ENCODE peak calls at places on chromosome 11, in five cellular contexts. B is GM12865, M is PC-9, A is fibroblast of the aortic adventitia, X is cardiac fibroblast. G is an unnamed sample.
A peak's percentile ranks its signal among the peaks of the same experiment; 100 is the strongest.

GRCh38 chr11:129787518-129787917 is 28.1 kb upstream of the TMEM45B start:
- DNase-seq in B (no peak), M (peak; percentile 82), A (no peak), X (no peak), G (peak; percentile 4)

GRCh38 chr11:19664896-19665548 is 47.6 kb upstream of the NAV2 start:
- DNase-seq in B (no peak), M (no peak), A (peak; percentile 76), X (peak; percentile 81), G (peak; percentile 48)

GRCh38 chr11:64854534-64855502 is 10.4 kb upstream of the CDC42BPG start:
- DNase-seq in B (no peak), M (peak; percentile 96), A (peak; percentile 92), X (peak; percentile 89), G (peak; percentile 90)

GRCh38 chr11:29343465-29344333 is 673.1 kb downstream of the KCNA4 start:
- DNase-seq in B (peak; percentile 69), M (no peak), A (peak; percentile 55), X (peak; percentile 64), G (peak; percentile 39)

GRCh38 chr11:45872513-45873356 is 12.7 kb upstream of the MAPK8IP1 start:
- DNase-seq in B (peak; percentile 47), M (peak; percentile 56), A (peak; percentile 65), X (peak; percentile 80), G (peak; percentile 89)

GRCh38 chr11:93464938-93465337 is 78.3 kb downstream of the SMCO4 start:
- DNase-seq in B (no peak), M (no peak), A (no peak), X (no peak), G (no peak)

GRCh38 chr11:103035656-103036434 is 56.1 kb downstream of the DCUN1D5 start:
- DNase-seq in B (peak; percentile 75), M (peak; percentile 78), A (peak; percentile 85), X (peak; percentile 88), G (peak; percentile 89)

GRCh38 chr11:58923300-58923788 is 15.9 kb upstream of the GLYATL1 start:
- DNase-seq in B (peak; percentile 51), M (peak; percentile 42), A (peak; percentile 56), X (peak; percentile 29), G (peak; percentile 17)

GRCh38 chr11:125626381-125626950 is 1.5 kb downstream of the CHEK1 start:
- DNase-seq in B (peak; percentile 66), M (peak; percentile 38), A (no peak), X (no peak), G (no peak)

GRCh38 chr11:17014321-17014773 is at the start of gene PLEKHA7:
- DNase-seq in B (no peak), M (peak; percentile 30), A (no peak), X (no peak), G (no peak)

GRCh38 chr11:102927624-102927990 is 27.9 kb downstream of the MMP13 start:
- DNase-seq in B (no peak), M (no peak), A (no peak), X (no peak), G (no peak)

GRCh38 chr11:38900156-38900679 is 2302.2 kb upstream of the RAG2 start:
- DNase-seq in B (no peak), M (no peak), A (no peak), X (no peak), G (no peak)

GRCh38 chr11:47271961-47272661 is 2.2 kb downstream of the MADD start:
- DNase-seq in B (peak; percentile 49), M (peak; percentile 25), A (no peak), X (no peak), G (no peak)

GRCh38 chr11:11813288-11813962 is 28.3 kb upstream of the USP47 start:
- DNase-seq in B (no peak), M (peak; percentile 79), A (peak; percentile 94), X (peak; percentile 89), G (peak; percentile 94)

GRCh38 chr11:102868359-102868758 is 6.4 kb downstream of the MMP12 start:
- DNase-seq in B (no peak), M (peak; percentile 75), A (peak; percentile 37), X (no peak), G (peak; percentile 44)

GRCh38 chr11:103257360-103257759 is 148.1 kb downstream of the DYNC2H1 start:
- DNase-seq in B (no peak), M (no peak), A (peak; percentile 40), X (peak; percentile 36), G (peak; percentile 18)

GRCh38 chr11:132610216-132610615 is 922.1 kb downstream of the OPCML start:
- DNase-seq in B (no peak), M (no peak), A (no peak), X (peak; percentile 49), G (peak; percentile 9)

GRCh38 chr11:12693485-12694181 is 19.4 kb downstream of the TEAD1 start:
- DNase-seq in B (peak; percentile 48), M (peak; percentile 92), A (peak; percentile 98), X (peak; percentile 96), G (peak; percentile 98)

GRCh38 chr11:96543177-96543576 is 153.4 kb downstream of the JRKL start:
- DNase-seq in B (peak; percentile 23), M (no peak), A (no peak), X (no peak), G (no peak)

GRCh38 chr11:45665206-45665932 is at the start of gene CHST1:
- DNase-seq in B (no peak), M (no peak), A (no peak), X (peak; percentile 65), G (peak; percentile 12)

GRCh38 chr11:59145534-59145933 is 2.9 kb downstream of the FAM111A start:
- DNase-seq in B (no peak), M (no peak), A (peak; percentile 73), X (peak; percentile 73), G (peak; percentile 92)

GRCh38 chr11:9004310-9004945 is 627 bp upstream of the NRIP3 start:
- DNase-seq in B (no peak), M (no peak), A (no peak), X (no peak), G (no peak)
- H3K4me3 ChIP-seq in B (peak overlapping the region; percentile 38), M (no peak overlapping the region), A (peak overlapping the region; percentile 63), X (peak overlapping the region; percentile 48), G (peak overlapping the region; percentile 54)

GRCh38 chr11:75425422-75425821 is 7.6 kb downstream of the KLHL35 start:
- DNase-seq in B (no peak), M (no peak), A (no peak), X (no peak), G (no peak)
- TF ChIP-seq CTCF in B (no peak), M (no peak), A (peak; percentile 20), X (peak; percentile 52), G (peak; percentile 27)

GRCh38 chr11:126992804-126993111 is 7.8 kb downstream of the KIRREL3 start:
- DNase-seq in B (no peak), M (peak; percentile 3), A (peak; percentile 77), X (peak; percentile 50), G (peak; percentile 25)
- H3K4me3 ChIP-seq in B (no peak overlapping the region), M (no peak overlapping the region), A (no peak overlapping the region), X (no peak overlapping the region), G (no peak overlapping the region)

GRCh38 chr11:10413268-10413667 is 41.8 kb upstream of the AMPD3 start:
- DNase-seq in B (peak; percentile 72), M (no peak), A (no peak), X (no peak), G (peak; percentile 24)
- TF ChIP-seq CTCF in B (peak; percentile 57), M (no peak), A (no peak), X (peak; percentile 19), G (peak; percentile 37)

DNA sequence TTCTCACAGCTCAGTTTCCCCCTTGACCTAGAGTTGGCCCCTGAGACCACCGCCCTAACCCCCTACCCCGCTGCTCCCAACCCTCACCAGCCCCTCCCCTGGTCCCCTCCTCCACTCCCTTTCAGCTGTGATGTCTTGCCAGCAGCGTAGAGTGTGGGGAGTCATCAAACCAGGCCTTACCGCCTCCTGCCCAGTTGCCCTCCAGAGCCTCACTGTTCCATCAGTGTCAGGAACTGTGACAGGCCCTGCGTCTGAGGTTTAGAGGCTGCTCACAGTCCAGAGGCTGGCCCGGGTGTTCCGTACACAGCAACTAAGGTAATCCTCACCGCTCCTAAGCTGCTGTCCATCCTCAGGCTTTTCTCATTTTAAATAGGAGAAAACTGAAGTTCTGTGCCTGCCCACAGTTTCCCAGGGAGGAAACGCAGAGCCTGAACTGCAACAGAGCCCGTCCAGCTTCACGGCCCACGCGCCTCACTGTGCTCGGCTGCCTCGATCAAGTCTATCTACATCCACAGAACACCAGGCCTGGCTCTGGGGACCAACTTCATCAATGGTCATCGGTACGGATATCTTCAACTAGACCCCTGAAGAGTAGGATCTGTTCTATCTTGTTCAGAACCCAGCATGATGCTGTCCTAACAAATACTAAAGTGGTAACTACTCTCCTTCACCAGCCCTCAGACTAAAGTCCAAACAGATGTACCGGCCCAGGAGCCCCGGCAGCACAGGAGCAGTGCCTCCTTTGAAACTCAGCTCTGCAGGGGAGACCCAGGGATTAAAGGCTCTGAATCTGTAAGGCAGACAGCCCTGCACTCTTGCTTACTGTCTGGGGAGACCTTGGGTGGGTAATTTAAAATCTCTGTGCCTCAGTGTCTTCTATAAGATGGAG is 10.3 kb downstream of the VPS37C start:
- DNase-seq in B (no peak), M (no peak), A (no peak), X (no peak), G (no peak)
- H3K4me3 ChIP-seq in B (no peak overlapping the region), M (no peak overlapping the region), A (no peak overlapping the region), X (no peak overlapping the region), G (no peak overlapping the region)

DNA sequence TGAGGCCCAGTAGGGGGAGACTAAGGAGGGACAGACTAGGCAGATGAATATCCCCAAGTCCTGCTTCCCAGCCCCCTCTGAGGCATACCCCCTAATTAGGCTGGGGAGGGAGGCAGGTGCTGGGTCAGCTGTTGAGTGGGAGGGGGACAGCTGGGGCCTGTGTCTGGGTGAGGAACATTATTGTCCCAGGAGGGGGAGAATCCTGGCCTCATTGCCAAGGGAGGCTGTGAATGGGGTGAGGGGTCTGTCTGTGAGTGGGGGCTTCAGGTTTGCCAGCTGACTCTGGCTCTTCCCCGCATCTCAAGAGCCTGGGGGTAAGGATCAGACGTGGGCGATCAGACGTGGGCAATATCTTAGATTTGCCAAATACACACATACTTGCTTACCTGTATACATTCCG is 2.1 kb downstream of the INPPL1 start:
- DNase-seq in B (no peak), M (no peak), A (no peak), X (no peak), G (no peak)
- TF ChIP-seq CTCF in B (no peak), M (no peak), A (no peak), X (no peak), G (no peak)

DNA sequence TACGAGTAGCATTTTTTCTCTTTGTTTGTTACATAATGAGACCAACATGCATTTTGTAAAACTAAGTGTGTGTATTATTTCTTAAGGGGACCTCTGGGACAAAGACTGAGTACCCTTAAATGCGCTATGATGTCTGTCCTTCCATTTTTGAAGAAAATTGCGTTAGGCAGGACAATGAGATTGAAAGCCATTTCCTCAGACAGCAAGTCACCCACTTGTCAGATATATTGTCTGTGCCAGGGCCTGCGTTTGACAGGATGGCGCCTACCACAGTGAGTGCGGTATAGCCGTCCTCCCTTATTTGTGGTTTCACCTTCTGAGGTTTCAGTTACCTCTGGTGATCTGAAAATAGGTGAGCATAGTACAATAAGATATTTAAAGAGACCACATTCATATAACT is 2.2 kb downstream of the AP2A2 start:
- DNase-seq in B (peak; percentile 51), M (no peak), A (no peak), X (no peak), G (no peak)
- H3K4me3 ChIP-seq in B (no peak overlapping the region), M (no peak overlapping the region), A (no peak overlapping the region), X (no peak overlapping the region), G (no peak overlapping the region)

G was measured in fibroblast of villous mesenchyme.